ENCODE peak calls at places on chromosomes 3 and 15, in ten cellular contexts. One of them, this sample, is unnamed. For H3K4me1, the result is how much of the 10 kb centered on the place peaks cover.

GRCh38 chr3:129793947-129794318 is 99.6 kb downstream of the TMCC1 start:
- DNase-seq in CD8-positive, alpha-beta memory T cell: no peak
- DNase-seq in psoas muscle: no peak
- DNase-seq in heart left ventricle: no peak
- DNase-seq in tibial nerve: no peak
- DNase-seq in kidney: peak
- DNase-seq in spleen: no peak
- DNase-seq in suprapubic skin: no peak
- DNase-seq in breast epithelium: no peak
- DNase-seq in CD8-positive, alpha-beta T cell: no peak
- DNase-seq in this sample: no peak

GRCh38 chr15:101346928-101347327 is 51.9 kb upstream of the SNRPA1 start:
- DNase-seq in CD8-positive, alpha-beta memory T cell: no peak
- DNase-seq in psoas muscle: no peak
- DNase-seq in heart left ventricle: no peak
- DNase-seq in tibial nerve: no peak
- DNase-seq in kidney: no peak
- DNase-seq in spleen: no peak
- DNase-seq in suprapubic skin: no peak
- DNase-seq in breast epithelium: no peak
- DNase-seq in CD8-positive, alpha-beta T cell: no peak
- DNase-seq in this sample: no peak

GRCh38 chr3:127049390-127049789 is 66.5 kb downstream of the PLXNA1 start:
- DNase-seq in CD8-positive, alpha-beta memory T cell: peak
- DNase-seq in psoas muscle: peak
- DNase-seq in heart left ventricle: peak
- DNase-seq in tibial nerve: peak
- DNase-seq in kidney: no peak
- DNase-seq in spleen: peak
- DNase-seq in suprapubic skin: no peak
- DNase-seq in breast epithelium: no peak
- DNase-seq in CD8-positive, alpha-beta T cell: no peak
- DNase-seq in this sample: no peak

GRCh38 chr3:53703630-53704362 is 142.4 kb downstream of the CHDH start:
- DNase-seq in CD8-positive, alpha-beta memory T cell: no peak
- DNase-seq in psoas muscle: no peak
- DNase-seq in heart left ventricle: no peak
- DNase-seq in tibial nerve: no peak
- DNase-seq in kidney: no peak
- DNase-seq in spleen: no peak
- DNase-seq in suprapubic skin: no peak
- DNase-seq in breast epithelium: no peak
- DNase-seq in CD8-positive, alpha-beta T cell: no peak
- DNase-seq in this sample: no peak

GRCh38 chr3:104452697-104453096 is 914.0 kb upstream of the ALCAM start:
- DNase-seq in CD8-positive, alpha-beta memory T cell: no peak
- DNase-seq in psoas muscle: no peak
- DNase-seq in heart left ventricle: no peak
- DNase-seq in tibial nerve: no peak
- DNase-seq in kidney: no peak
- DNase-seq in spleen: no peak
- DNase-seq in suprapubic skin: no peak
- DNase-seq in breast epithelium: no peak
- DNase-seq in CD8-positive, alpha-beta T cell: no peak
- DNase-seq in this sample: no peak

GRCh38 chr15:51077565-51078153 is 17.0 kb downstream of the TNFAIP8L3 start:
- DNase-seq in CD8-positive, alpha-beta memory T cell: peak
- DNase-seq in psoas muscle: peak
- DNase-seq in heart left ventricle: peak
- DNase-seq in tibial nerve: peak
- DNase-seq in kidney: peak
- DNase-seq in spleen: peak
- DNase-seq in suprapubic skin: no peak
- DNase-seq in breast epithelium: no peak
- DNase-seq in CD8-positive, alpha-beta T cell: peak
- DNase-seq in this sample: peak

GRCh38 chr15:22979699-22980188 is 424 bp downstream of the CYFIP1 start:
- DNase-seq in CD8-positive, alpha-beta memory T cell: no peak
- DNase-seq in psoas muscle: peak
- DNase-seq in heart left ventricle: no peak
- DNase-seq in tibial nerve: no peak
- DNase-seq in kidney: peak
- DNase-seq in spleen: peak
- DNase-seq in suprapubic skin: peak
- DNase-seq in breast epithelium: no peak
- DNase-seq in CD8-positive, alpha-beta T cell: no peak
- DNase-seq in this sample: peak

GRCh38 chr3:136142592-136142991 is 53.5 kb downstream of the MSL2 start:
- DNase-seq in CD8-positive, alpha-beta memory T cell: no peak
- DNase-seq in psoas muscle: no peak
- DNase-seq in heart left ventricle: no peak
- DNase-seq in tibial nerve: no peak
- DNase-seq in kidney: no peak
- DNase-seq in spleen: no peak
- DNase-seq in suprapubic skin: no peak
- DNase-seq in breast epithelium: no peak
- DNase-seq in CD8-positive, alpha-beta T cell: no peak
- DNase-seq in this sample: no peak

GRCh38 chr3:194220776-194221735 is 85.1 kb downstream of the HES1 start:
- DNase-seq in CD8-positive, alpha-beta memory T cell: no peak
- DNase-seq in psoas muscle: no peak
- DNase-seq in heart left ventricle: no peak
- DNase-seq in tibial nerve: no peak
- DNase-seq in kidney: no peak
- DNase-seq in spleen: no peak
- DNase-seq in suprapubic skin: no peak
- DNase-seq in breast epithelium: no peak
- DNase-seq in CD8-positive, alpha-beta T cell: no peak
- DNase-seq in this sample: no peak

GRCh38 chr3:36932979-36933378 is 11.9 kb downstream of the TRANK1 start:
- DNase-seq in CD8-positive, alpha-beta memory T cell: no peak
- DNase-seq in psoas muscle: no peak
- DNase-seq in heart left ventricle: no peak
- DNase-seq in tibial nerve: no peak
- DNase-seq in kidney: no peak
- DNase-seq in spleen: no peak
- DNase-seq in suprapubic skin: no peak
- DNase-seq in breast epithelium: no peak
- DNase-seq in CD8-positive, alpha-beta T cell: no peak
- DNase-seq in this sample: no peak

GRCh38 chr15:66865622-66866611 is 163.9 kb downstream of the SMAD6 start:
- DNase-seq in CD8-positive, alpha-beta memory T cell: no peak
- DNase-seq in psoas muscle: peak
- DNase-seq in heart left ventricle: peak
- DNase-seq in tibial nerve: no peak
- DNase-seq in kidney: no peak
- DNase-seq in spleen: peak
- DNase-seq in suprapubic skin: no peak
- DNase-seq in breast epithelium: peak
- DNase-seq in CD8-positive, alpha-beta T cell: no peak
- DNase-seq in this sample: no peak

GRCh38 chr15:98853161-98853560 is 154.4 kb downstream of the PGPEP1L start:
- DNase-seq in CD8-positive, alpha-beta memory T cell: peak
- DNase-seq in psoas muscle: peak
- DNase-seq in heart left ventricle: peak
- DNase-seq in tibial nerve: peak
- DNase-seq in kidney: peak
- DNase-seq in spleen: peak
- DNase-seq in suprapubic skin: peak
- DNase-seq in breast epithelium: peak
- DNase-seq in CD8-positive, alpha-beta T cell: peak
- DNase-seq in this sample: peak

GRCh38 chr3:165206454-165207266 is 10.5 kb upstream of the SLITRK3 start:
- DNase-seq in CD8-positive, alpha-beta memory T cell: no peak
- DNase-seq in psoas muscle: peak
- DNase-seq in heart left ventricle: peak
- DNase-seq in tibial nerve: peak
- DNase-seq in kidney: peak
- DNase-seq in spleen: peak
- DNase-seq in suprapubic skin: peak
- DNase-seq in breast epithelium: peak
- DNase-seq in CD8-positive, alpha-beta T cell: no peak
- DNase-seq in this sample: peak

GRCh38 chr3:183698760-183699159 is 1.2 kb downstream of the YEATS2 start:
- DNase-seq in CD8-positive, alpha-beta memory T cell: no peak
- DNase-seq in psoas muscle: no peak
- DNase-seq in heart left ventricle: no peak
- DNase-seq in tibial nerve: no peak
- DNase-seq in kidney: no peak
- DNase-seq in spleen: no peak
- DNase-seq in suprapubic skin: no peak
- DNase-seq in breast epithelium: no peak
- DNase-seq in CD8-positive, alpha-beta T cell: no peak
- DNase-seq in this sample: no peak

DNA sequence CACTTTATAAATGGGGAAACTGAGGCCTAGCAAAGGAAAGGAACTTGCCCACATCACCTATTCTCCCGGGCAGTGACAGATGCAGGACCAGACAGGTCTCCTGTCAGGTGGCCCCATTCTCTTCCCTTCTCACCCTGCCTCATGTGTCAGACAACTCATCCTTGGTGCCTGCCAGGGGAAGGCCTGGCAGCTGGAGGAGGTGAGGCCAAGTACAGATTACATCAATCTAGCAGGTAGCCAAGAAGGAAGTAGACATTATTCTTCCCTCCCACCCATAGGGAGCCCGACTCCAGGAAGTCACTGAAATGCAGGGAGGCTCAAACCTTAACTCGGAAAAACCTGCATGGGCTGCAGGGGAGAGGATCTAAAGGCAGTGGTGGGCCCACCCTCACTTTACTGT is 39.6 kb downstream of the DAPK2 start:
- DNase-seq in CD8-positive, alpha-beta memory T cell: no peak
- DNase-seq in psoas muscle: peak
- DNase-seq in heart left ventricle: no peak
- DNase-seq in tibial nerve: no peak
- DNase-seq in kidney: no peak
- DNase-seq in spleen: no peak
- DNase-seq in suprapubic skin: no peak
- DNase-seq in breast epithelium: no peak
- DNase-seq in CD8-positive, alpha-beta T cell: no peak
- DNase-seq in this sample: no peak
- H3K4me1 ChIP-seq in CD8-positive, alpha-beta memory T cell: under half
- H3K4me1 ChIP-seq in psoas muscle: half or more
- H3K4me1 ChIP-seq in heart left ventricle: under half
- H3K4me1 ChIP-seq in tibial nerve: under half
- H3K4me1 ChIP-seq in kidney: under half
- H3K4me1 ChIP-seq in spleen: under half
- H3K4me1 ChIP-seq in suprapubic skin: half or more
- H3K4me1 ChIP-seq in breast epithelium: under half
- H3K4me1 ChIP-seq in CD8-positive, alpha-beta T cell: under half
- H3K4me1 ChIP-seq in this sample: half or more

DNA sequence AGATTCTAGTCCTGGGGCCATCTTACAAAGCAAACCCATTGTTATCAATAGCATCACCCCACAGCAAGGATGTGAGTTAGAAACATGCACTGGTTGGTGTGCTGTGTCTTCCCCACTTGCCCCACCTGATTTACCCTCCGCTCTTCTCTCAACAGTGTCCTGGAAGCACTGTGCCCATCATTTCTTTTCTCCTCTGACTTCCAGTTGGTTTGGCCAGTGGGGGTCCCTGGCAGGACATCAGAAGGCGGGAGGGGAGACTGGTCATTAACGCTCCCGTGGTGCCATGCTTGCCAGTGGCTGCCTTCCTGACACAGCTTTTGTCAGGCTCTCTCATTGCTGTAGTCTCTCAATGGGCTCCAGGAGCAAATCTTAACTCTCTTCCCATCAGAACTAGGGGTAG is 11.5 kb upstream of the BUB1B start:
- DNase-seq in CD8-positive, alpha-beta memory T cell: no peak
- DNase-seq in psoas muscle: no peak
- DNase-seq in heart left ventricle: no peak
- DNase-seq in tibial nerve: no peak
- DNase-seq in kidney: no peak
- DNase-seq in spleen: no peak
- DNase-seq in suprapubic skin: no peak
- DNase-seq in breast epithelium: no peak
- DNase-seq in CD8-positive, alpha-beta T cell: no peak
- DNase-seq in this sample: no peak
- H3K4me1 ChIP-seq in CD8-positive, alpha-beta memory T cell: under half
- H3K4me1 ChIP-seq in psoas muscle: under half
- H3K4me1 ChIP-seq in heart left ventricle: under half
- H3K4me1 ChIP-seq in tibial nerve: under half
- H3K4me1 ChIP-seq in kidney: under half
- H3K4me1 ChIP-seq in spleen: under half
- H3K4me1 ChIP-seq in suprapubic skin: under half
- H3K4me1 ChIP-seq in breast epithelium: under half
- H3K4me1 ChIP-seq in CD8-positive, alpha-beta T cell: under half
- H3K4me1 ChIP-seq in this sample: under half

GRCh38 chr3:5732081-5732480 is 544.6 kb downstream of the EDEM1 start:
- DNase-seq in CD8-positive, alpha-beta memory T cell: no peak
- DNase-seq in psoas muscle: no peak
- DNase-seq in heart left ventricle: no peak
- DNase-seq in tibial nerve: no peak
- DNase-seq in kidney: no peak
- DNase-seq in spleen: no peak
- DNase-seq in suprapubic skin: no peak
- DNase-seq in breast epithelium: no peak
- DNase-seq in CD8-positive, alpha-beta T cell: no peak
- DNase-seq in this sample: no peak

GRCh38 chr3:5729852-5730251 is 542.3 kb downstream of the EDEM1 start:
- DNase-seq in CD8-positive, alpha-beta memory T cell: no peak
- DNase-seq in psoas muscle: no peak
- DNase-seq in heart left ventricle: no peak
- DNase-seq in tibial nerve: no peak
- DNase-seq in kidney: no peak
- DNase-seq in spleen: no peak
- DNase-seq in suprapubic skin: no peak
- DNase-seq in breast epithelium: no peak
- DNase-seq in CD8-positive, alpha-beta T cell: no peak
- DNase-seq in this sample: no peak

GRCh38 chr3:5739299-5739935 is 551.9 kb downstream of the EDEM1 start:
- DNase-seq in CD8-positive, alpha-beta memory T cell: no peak
- DNase-seq in psoas muscle: no peak
- DNase-seq in heart left ventricle: no peak
- DNase-seq in tibial nerve: no peak
- DNase-seq in kidney: no peak
- DNase-seq in spleen: no peak
- DNase-seq in suprapubic skin: no peak
- DNase-seq in breast epithelium: no peak
- DNase-seq in CD8-positive, alpha-beta T cell: no peak
- DNase-seq in this sample: no peak

GRCh38 chr3:5731100-5731499 is 543.6 kb downstream of the EDEM1 start:
- DNase-seq in CD8-positive, alpha-beta memory T cell: no peak
- DNase-seq in psoas muscle: no peak
- DNase-seq in heart left ventricle: no peak
- DNase-seq in tibial nerve: no peak
- DNase-seq in kidney: no peak
- DNase-seq in spleen: no peak
- DNase-seq in suprapubic skin: no peak
- DNase-seq in breast epithelium: no peak
- DNase-seq in CD8-positive, alpha-beta T cell: no peak
- DNase-seq in this sample: no peak

GRCh38 chr3:5733995-5734394 is 546.5 kb downstream of the EDEM1 start:
- DNase-seq in CD8-positive, alpha-beta memory T cell: no peak
- DNase-seq in psoas muscle: no peak
- DNase-seq in heart left ventricle: no peak
- DNase-seq in tibial nerve: no peak
- DNase-seq in kidney: no peak
- DNase-seq in spleen: no peak
- DNase-seq in suprapubic skin: no peak
- DNase-seq in breast epithelium: no peak
- DNase-seq in CD8-positive, alpha-beta T cell: no peak
- DNase-seq in this sample: no peak
- H3K4me1 ChIP-seq in CD8-positive, alpha-beta memory T cell: under half
- H3K4me1 ChIP-seq in psoas muscle: under half
- H3K4me1 ChIP-seq in heart left ventricle: under half
- H3K4me1 ChIP-seq in tibial nerve: under half
- H3K4me1 ChIP-seq in kidney: under half
- H3K4me1 ChIP-seq in spleen: under half
- H3K4me1 ChIP-seq in suprapubic skin: under half
- H3K4me1 ChIP-seq in breast epithelium: under half
- H3K4me1 ChIP-seq in CD8-positive, alpha-beta T cell: under half
- H3K4me1 ChIP-seq in this sample: under half

GRCh38 chr3:134309987-134310700 is 59.5 kb upstream of the RYK start:
- DNase-seq in CD8-positive, alpha-beta memory T cell: no peak
- DNase-seq in psoas muscle: no peak
- DNase-seq in heart left ventricle: no peak
- DNase-seq in tibial nerve: no peak
- DNase-seq in kidney: peak
- DNase-seq in spleen: no peak
- DNase-seq in suprapubic skin: no peak
- DNase-seq in breast epithelium: no peak
- DNase-seq in CD8-positive, alpha-beta T cell: no peak
- DNase-seq in this sample: no peak
- H3K4me1 ChIP-seq in CD8-positive, alpha-beta memory T cell: under half
- H3K4me1 ChIP-seq in psoas muscle: under half
- H3K4me1 ChIP-seq in heart left ventricle: under half
- H3K4me1 ChIP-seq in tibial nerve: under half
- H3K4me1 ChIP-seq in kidney: half or more
- H3K4me1 ChIP-seq in spleen: half or more
- H3K4me1 ChIP-seq in suprapubic skin: half or more
- H3K4me1 ChIP-seq in breast epithelium: under half
- H3K4me1 ChIP-seq in CD8-positive, alpha-beta T cell: under half
- H3K4me1 ChIP-seq in this sample: under half

This sample was measured in heart right ventricle.